ENCODE peak calls at places on chromosomes 2 and 18, in five cellular contexts. One of them, this sample, is unnamed.

GRCh38 chr18:42289526-42289925 is 334.5 kb downstream of the PIK3C3 start:
- DNase-seq in A549: no peak
- DNase-seq in K562: no peak
- DNase-seq in HepG2: no peak
- DNase-seq in GM12878: no peak
- DNase-seq in this sample: no peak

GRCh38 chr2:1246239-1246638 is 167.0 kb upstream of the TPO start:
- DNase-seq in A549: no peak
- DNase-seq in K562: peak
- DNase-seq in HepG2: no peak
- DNase-seq in GM12878: no peak
- DNase-seq in this sample: no peak

GRCh38 chr2:189570565-189570964 is 10.0 kb downstream of the SLC40A1 start:
- DNase-seq in A549: no peak
- DNase-seq in K562: no peak
- DNase-seq in HepG2: peak
- DNase-seq in GM12878: no peak
- DNase-seq in this sample: no peak

GRCh38 chr2:158667567-158667966 is 127.5 kb upstream of the DAPL1 start:
- DNase-seq in A549: no peak
- DNase-seq in K562: no peak
- DNase-seq in HepG2: no peak
- DNase-seq in GM12878: no peak
- DNase-seq in this sample: no peak

GRCh38 chr2:143300531-143300930 is 171.3 kb downstream of the ARHGAP15 start:
- DNase-seq in A549: no peak
- DNase-seq in K562: no peak
- DNase-seq in HepG2: no peak
- DNase-seq in GM12878: no peak
- DNase-seq in this sample: no peak

GRCh38 chr2:212451786-212452200 is 86.8 kb downstream of the ERBB4 start:
- DNase-seq in A549: peak
- DNase-seq in K562: no peak
- DNase-seq in HepG2: peak
- DNase-seq in GM12878: no peak
- DNase-seq in this sample: no peak

GRCh38 chr2:133919285-133919684 is 334.6 kb upstream of the MGAT5 start:
- DNase-seq in A549: no peak
- DNase-seq in K562: no peak
- DNase-seq in HepG2: no peak
- DNase-seq in GM12878: no peak
- DNase-seq in this sample: no peak

GRCh38 chr2:81987370-81987769 is 1682.8 kb upstream of the LRRTM1 start:
- DNase-seq in A549: no peak
- DNase-seq in K562: no peak
- DNase-seq in HepG2: no peak
- DNase-seq in GM12878: no peak
- DNase-seq in this sample: no peak

GRCh38 chr2:102929721-102930120 is 167.9 kb downstream of the TMEM182 start:
- DNase-seq in A549: no peak
- DNase-seq in K562: no peak
- DNase-seq in HepG2: no peak
- DNase-seq in GM12878: no peak
- DNase-seq in this sample: no peak

GRCh38 chr2:42794271-42795046 is 2.1 kb upstream of the HAAO start:
- DNase-seq in A549: peak
- DNase-seq in K562: peak
- DNase-seq in HepG2: peak
- DNase-seq in GM12878: no peak
- DNase-seq in this sample: peak

GRCh38 chr18:36580266-36580665 is 248.5 kb downstream of the TPGS2 start:
- DNase-seq in A549: no peak
- DNase-seq in K562: no peak
- DNase-seq in HepG2: no peak
- DNase-seq in GM12878: no peak
- DNase-seq in this sample: no peak

GRCh38 chr2:20397811-20398447 is 47.3 kb upstream of the PUM2 start:
- DNase-seq in A549: no peak
- DNase-seq in K562: no peak
- DNase-seq in HepG2: no peak
- DNase-seq in GM12878: no peak
- DNase-seq in this sample: no peak

GRCh38 chr18:21599585-21600525 is 649 bp downstream of the ESCO1 start:
- DNase-seq in A549: peak
- DNase-seq in K562: peak
- DNase-seq in HepG2: peak
- DNase-seq in GM12878: no peak
- DNase-seq in this sample: no peak

GRCh38 chr2:134623796-134624195 is 95.0 kb downstream of the TMEM163 start:
- DNase-seq in A549: no peak
- DNase-seq in K562: no peak
- DNase-seq in HepG2: no peak
- DNase-seq in GM12878: peak
- DNase-seq in this sample: no peak

GRCh38 chr2:16375351-16375750 is 290.3 kb downstream of the CYRIA start:
- DNase-seq in A549: no peak
- DNase-seq in K562: no peak
- DNase-seq in HepG2: no peak
- DNase-seq in GM12878: no peak
- DNase-seq in this sample: no peak

DNA sequence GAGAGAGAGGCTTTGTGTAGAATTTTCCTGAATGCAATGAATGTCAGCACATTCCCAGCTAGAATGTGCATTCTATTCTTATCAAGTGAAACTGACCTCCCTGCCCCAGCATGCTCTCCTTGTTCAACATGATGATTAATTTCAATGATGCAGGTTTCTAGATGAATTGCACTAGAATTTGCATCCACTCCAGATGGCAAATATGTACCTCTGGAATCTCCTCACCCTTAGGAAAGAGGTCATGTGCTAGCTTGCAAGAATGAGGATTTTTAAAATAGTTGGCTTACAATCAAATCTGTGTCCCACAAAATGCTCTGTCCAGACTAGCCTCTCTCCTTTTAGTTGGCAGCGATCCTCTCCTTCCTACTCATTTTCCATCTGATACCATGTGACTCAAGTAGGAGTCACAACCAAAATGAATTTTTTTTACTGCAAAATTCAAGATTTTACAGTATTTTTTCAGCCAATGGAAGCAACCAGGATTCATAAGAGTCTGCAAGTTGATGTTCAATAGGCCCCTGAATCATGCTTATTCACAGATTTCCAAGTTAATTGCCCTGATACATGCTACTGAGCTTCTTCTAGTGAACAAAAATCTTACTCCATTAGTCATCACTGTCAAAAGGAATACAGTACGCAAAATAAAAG is 21.0 kb upstream of the STAT4 start:
- DNase-seq in A549: peak
- DNase-seq in K562: no peak
- DNase-seq in HepG2: no peak
- DNase-seq in GM12878: no peak
- DNase-seq in this sample: no peak
- TF ChIP-seq KDM1A in A549: no peak
- TF ChIP-seq KDM1A in K562: no peak
- TF ChIP-seq KDM1A in HepG2: no peak
- TF ChIP-seq KDM1A in GM12878: no peak
- TF ChIP-seq KDM1A in this sample: no peak

GRCh38 chr18:34514238-34514637 is 195.9 kb upstream of the DTNA start:
- DNase-seq in A549: no peak
- DNase-seq in K562: no peak
- DNase-seq in HepG2: no peak
- DNase-seq in GM12878: no peak
- DNase-seq in this sample: no peak
- TF ChIP-seq USF2 in A549: no peak
- TF ChIP-seq USF2 in K562: no peak
- TF ChIP-seq USF2 in HepG2: no peak
- TF ChIP-seq USF2 in GM12878: no peak
- TF ChIP-seq USF2 in this sample: no peak

GRCh38 chr2:40716879-40717278 is 265.0 kb upstream of the SLC8A1 start:
- DNase-seq in A549: no peak
- DNase-seq in K562: no peak
- DNase-seq in HepG2: no peak
- DNase-seq in GM12878: no peak
- DNase-seq in this sample: no peak
- TF ChIP-seq KDM1A in A549: no peak
- TF ChIP-seq KDM1A in K562: no peak
- TF ChIP-seq KDM1A in HepG2: no peak
- TF ChIP-seq KDM1A in GM12878: no peak
- TF ChIP-seq KDM1A in this sample: no peak

DNA sequence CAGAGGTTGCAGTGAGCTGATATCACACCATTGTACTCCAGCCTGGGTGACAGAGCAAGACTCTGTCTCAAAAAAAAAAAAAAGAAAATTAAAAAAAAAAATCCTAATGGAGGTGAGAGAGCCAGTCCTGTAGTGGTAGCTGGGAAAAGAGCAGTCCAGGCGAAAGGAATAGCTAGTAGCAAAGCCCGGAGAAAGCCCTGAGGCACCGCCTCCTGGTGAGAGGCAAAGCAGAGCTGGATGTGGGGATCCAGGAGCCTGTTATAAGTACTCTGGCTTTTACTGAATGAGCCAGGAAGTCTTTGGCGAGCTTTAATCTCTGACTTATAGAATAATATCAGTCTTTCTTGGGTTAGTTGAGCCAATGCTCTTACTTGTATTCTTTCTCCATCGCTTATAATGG is 6.6 kb upstream of the KLHL23 start:
- DNase-seq in A549: no peak
- DNase-seq in K562: no peak
- DNase-seq in HepG2: no peak
- DNase-seq in GM12878: no peak
- DNase-seq in this sample: no peak
- TF ChIP-seq USF2 in A549: no peak
- TF ChIP-seq USF2 in K562: no peak
- TF ChIP-seq USF2 in HepG2: no peak
- TF ChIP-seq USF2 in GM12878: no peak
- TF ChIP-seq USF2 in this sample: no peak

DNA sequence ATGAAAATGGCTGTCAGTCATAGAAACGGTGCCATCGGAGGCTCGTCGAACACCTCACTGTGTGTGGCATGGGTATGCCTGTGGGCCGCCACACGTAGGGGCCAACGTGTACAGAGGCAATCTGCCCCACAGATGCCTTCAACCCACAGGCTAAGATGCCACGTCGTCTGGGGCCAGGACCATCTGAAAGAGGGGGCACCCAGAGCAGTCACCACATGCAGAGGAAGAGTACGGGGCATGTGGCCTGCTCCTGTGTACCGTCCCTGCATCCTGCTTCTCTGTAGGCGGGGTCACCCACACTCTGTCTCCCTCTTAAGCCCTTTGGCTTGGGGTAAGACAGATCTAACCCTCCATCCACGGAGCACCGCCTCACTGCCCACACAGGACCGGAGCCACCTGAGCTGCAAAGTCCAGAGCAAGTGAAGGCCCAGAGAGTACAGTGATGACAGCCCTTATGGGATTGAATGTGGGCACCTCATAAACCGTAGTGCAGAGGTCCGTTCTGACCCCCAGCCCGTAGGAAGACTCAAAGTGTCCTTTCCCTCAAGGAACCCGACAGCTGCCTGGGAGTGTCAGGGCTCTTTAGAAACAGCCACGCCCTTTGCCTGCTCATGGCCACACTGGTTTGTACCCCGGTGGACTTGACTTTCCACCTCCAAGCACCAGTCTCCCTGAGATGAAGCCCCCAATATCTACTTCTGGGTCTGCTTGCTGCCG is 66.2 kb downstream of the TWIST2 start:
- DNase-seq in A549: no peak
- DNase-seq in K562: no peak
- DNase-seq in HepG2: no peak
- DNase-seq in GM12878: no peak
- DNase-seq in this sample: no peak
- TF ChIP-seq KDM1A in A549: no peak
- TF ChIP-seq KDM1A in K562: no peak
- TF ChIP-seq KDM1A in HepG2: no peak
- TF ChIP-seq KDM1A in GM12878: no peak
- TF ChIP-seq KDM1A in this sample: no peak

GRCh38 chr2:144516981-144517824 is 2.7 kb downstream of the ZEB2 start:
- DNase-seq in A549: peak
- DNase-seq in K562: peak
- DNase-seq in HepG2: no peak
- DNase-seq in GM12878: no peak
- DNase-seq in this sample: no peak
- TF ChIP-seq USF2 in A549: no peak
- TF ChIP-seq USF2 in K562: no peak
- TF ChIP-seq USF2 in HepG2: no peak
- TF ChIP-seq USF2 in GM12878: no peak
- TF ChIP-seq USF2 in this sample: no peak

GRCh38 chr18:69444221-69444620 is 43.5 kb downstream of the DOK6 start:
- DNase-seq in A549: no peak
- DNase-seq in K562: no peak
- DNase-seq in HepG2: no peak
- DNase-seq in GM12878: no peak
- DNase-seq in this sample: no peak
- TF ChIP-seq KDM1A in A549: no peak
- TF ChIP-seq KDM1A in K562: no peak
- TF ChIP-seq KDM1A in HepG2: no peak
- TF ChIP-seq KDM1A in GM12878: no peak
- TF ChIP-seq KDM1A in this sample: no peak

GRCh38 chr2:62267687-62268086 is 71.8 kb downstream of the B3GNT2 start:
- DNase-seq in A549: no peak
- DNase-seq in K562: no peak
- DNase-seq in HepG2: no peak
- DNase-seq in GM12878: no peak
- DNase-seq in this sample: no peak

GRCh38 chr2:62265116-62265515 is 69.2 kb downstream of the B3GNT2 start:
- DNase-seq in A549: no peak
- DNase-seq in K562: no peak
- DNase-seq in HepG2: no peak
- DNase-seq in GM12878: no peak
- DNase-seq in this sample: no peak

GRCh38 chr2:62266433-62267038 is 70.6 kb downstream of the B3GNT2 start:
- DNase-seq in A549: no peak
- DNase-seq in K562: peak
- DNase-seq in HepG2: no peak
- DNase-seq in GM12878: no peak
- DNase-seq in this sample: peak

GRCh38 chr2:62270728-62271127 is 74.8 kb downstream of the B3GNT2 start:
- DNase-seq in A549: no peak
- DNase-seq in K562: peak
- DNase-seq in HepG2: no peak
- DNase-seq in GM12878: no peak
- DNase-seq in this sample: no peak
- TF ChIP-seq USF2 in A549: no peak
- TF ChIP-seq USF2 in K562: no peak
- TF ChIP-seq USF2 in HepG2: no peak
- TF ChIP-seq USF2 in GM12878: no peak
- TF ChIP-seq USF2 in this sample: no peak